ENCODE peak calls at places on chromosome 17, in nine cellular contexts. K, T, G, B, X, U, Q, C and E are unnamed samples.

GRCh38 chr17:1730345-1731193 is 6.1 kb downstream of the WDR81 start:
- DNase-seq in C (peak; percentile 93), T (no peak), B (peak; percentile 71), G (no peak), U (no peak), Q (no peak), K (peak; percentile 88), X (peak; percentile 96), E (no peak)

GRCh38 chr17:44970136-44970737 is 2.1 kb upstream of the C1QL1 start:
- DNase-seq in B (peak; percentile 42), X (no peak), Q (no peak), C (peak; percentile 63), G (no peak), U (no peak), T (peak; percentile 76), K (peak; percentile 38), E (no peak)

GRCh38 chr17:79953335-79953734 is 82.3 kb downstream of the TBC1D16 start:
- DNase-seq in C (no peak), T (no peak), K (no peak), B (no peak), G (no peak), X (no peak), U (no peak), Q (no peak), E (no peak)

GRCh38 chr17:59464246-59464645 is 101.2 kb upstream of the DHX40 start:
- DNase-seq in G (no peak), K (no peak), B (no peak), C (no peak), U (no peak), Q (no peak), T (no peak), X (no peak), E (no peak)

GRCh38 chr17:20156196-20157077 is 147.3 kb downstream of the SPECC1 start:
- DNase-seq in T (peak; percentile 84), U (peak; percentile 24), G (peak; percentile 39), Q (no peak), K (no peak), X (peak; percentile 82), B (peak; percentile 39), C (no peak), E (peak; percentile 1)

GRCh38 chr17:77880702-77881450 is 77.6 kb upstream of the TNRC6C start:
- DNase-seq in G (no peak), C (no peak), K (no peak), X (peak; percentile 86), U (no peak), B (no peak), T (no peak), Q (no peak), E (no peak)

GRCh38 chr17:8073627-8074485 is 13.7 kb downstream of the ALOX12B start:
- DNase-seq in K (peak; percentile 57), T (peak; percentile 91), G (peak; percentile 75), C (peak; percentile 65), B (peak; percentile 36), X (peak; percentile 89), U (peak; percentile 81), Q (peak; percentile 82), E (peak; percentile 29)

GRCh38 chr17:8041249-8041928 is 2.5 kb downstream of the ALOX15B start:
- DNase-seq in X (no peak), U (peak; percentile 19), G (peak; percentile 85), K (no peak), Q (no peak), T (peak; percentile 79), C (no peak), B (peak; percentile 62), E (no peak)

GRCh38 chr17:64441772-64442549 is 7.0 kb upstream of the MILR1 start:
- DNase-seq in B (peak; percentile 89), K (peak; percentile 22), T (no peak), Q (no peak), X (no peak), U (peak; percentile 4), C (peak; percentile 48), G (peak; percentile 90), E (no peak)